ENCODE peak calls at places on chromosomes 5 and 9, in seven cellular contexts. K is RPMI7951, P is GM20000, L is Right ventricle myocardium superior, C is M059J, F is NCI-H774, O is progenitor cell of endocrine pancreas. V is an unnamed sample.

GRCh38 chr9:77839459-77840140 is 191.5 kb upstream of the GNA14 start:
- DNase-seq in O (no peak), K (peak), C (peak), F (no peak), P (no peak), L (no peak), V (no peak)

GRCh38 chr5:36523931-36524330 is 82.5 kb upstream of the SLC1A3 start:
- DNase-seq in K (no peak), O (no peak), P (no peak), C (no peak), F (no peak), L (no peak), V (no peak)

GRCh38 chr9:69758001-69758730 is 1.6 kb downstream of the PTAR1 start:
- DNase-seq in K (peak), O (no peak), L (peak), F (peak), P (no peak), C (peak), V (no peak)

GRCh38 chr5:54669845-54670635 is 152.5 kb downstream of the SNX18 start:
- DNase-seq in O (no peak), F (no peak), P (no peak), K (no peak), C (no peak), L (no peak), V (no peak)

GRCh38 chr9:21030389-21031035 is 928 bp downstream of the HACD4 start:
- DNase-seq in P (peak), C (peak), L (no peak), F (no peak), K (peak), O (no peak), V (no peak)

GRCh38 chr5:138353550-138353893 is 1.0 kb downstream of the KDM3B start:
- DNase-seq in P (peak), O (no peak), F (no peak), C (no peak), K (no peak), L (no peak), V (no peak)

GRCh38 chr9:97557606-97558095 is 56.2 kb downstream of the TMOD1 start:
- DNase-seq in L (peak), K (no peak), O (no peak), C (no peak), F (no peak), P (no peak), V (no peak)

GRCh38 chr9:32698706-32699277 is 63.3 kb upstream of the TAF1L start:
- DNase-seq in F (no peak), O (no peak), K (no peak), L (no peak), C (peak), P (no peak), V (no peak)

GRCh38 chr5:115243412-115243811 is 19.3 kb downstream of the PGGT1B start:
- DNase-seq in C (peak), F (no peak), O (no peak), L (no peak), P (no peak), K (peak), V (no peak)

GRCh38 chr9:27765931-27766835 is 192.9 kb upstream of the C9orf72 start:
- DNase-seq in C (no peak), F (no peak), K (no peak), L (no peak), O (no peak), P (no peak), V (no peak)

GRCh38 chr9:36798350-36799065 is 225.8 kb downstream of the MELK start:
- DNase-seq in O (no peak), C (peak), F (peak), K (peak), P (no peak), L (no peak), V (no peak)

GRCh38 chr5:161030219-161030618 is 178.2 kb upstream of the ATP10B start:
- DNase-seq in F (no peak), K (no peak), O (no peak), L (no peak), C (no peak), P (no peak), V (no peak)

GRCh38 chr5:50406874-50407273 is 34.2 kb downstream of the EMB start:
- DNase-seq in O (no peak), C (no peak), P (no peak), F (no peak), L (no peak), K (no peak), V (no peak)

GRCh38 chr9:77648458-77649108 is 461 bp upstream of the GNA14 start:
- DNase-seq in K (no peak), F (no peak), P (no peak), C (peak), L (peak), O (no peak), V (peak)

GRCh38 chr9:16921855-16922254 is 51.4 kb upstream of the BNC2 start:
- DNase-seq in F (no peak), C (peak), L (no peak), P (no peak), K (peak), O (no peak), V (no peak)

GRCh38 chr9:20611751-20612287 is 10.5 kb downstream of the MLLT3 start:
- DNase-seq in P (no peak), O (no peak), L (no peak), C (peak), K (no peak), F (peak), V (no peak)

V was measured in kidney.